ENCODE peak calls at places on chromosome 13, in four cellular contexts. M is neural progenitor cell, P is GM13977, D is transverse colon. L is an unnamed sample.

GRCh38 chr13:104327217-104327616 is 1261.0 kb upstream of the SLC10A2 start:
- DNase-seq in M (no peak), P (no peak), D (no peak), L (no peak)

GRCh38 chr13:36026556-36026955 is 104.6 kb downstream of the DCLK1 start:
- DNase-seq in M (no peak), P (no peak), D (no peak), L (no peak)

GRCh38 chr13:101520672-101521071 is 68.2 kb downstream of the ITGBL1 start:
- DNase-seq in M (peak; percentile 2), P (no peak), D (no peak), L (no peak)

GRCh38 chr13:75226092-75226491 is 255.9 kb downstream of the TBC1D4 start:
- DNase-seq in M (no peak), P (no peak), D (no peak), L (no peak)

GRCh38 chr13:84130739-84131138 is 248.5 kb upstream of the SLITRK1 start:
- DNase-seq in M (no peak), P (no peak), D (no peak), L (no peak)

GRCh38 chr13:40315416-40316064 is 350.9 kb downstream of the FOXO1 start:
- DNase-seq in M (no peak), P (no peak), D (no peak), L (no peak)

GRCh38 chr13:75437582-75438318 is 44.2 kb downstream of the TBC1D4 start:
- DNase-seq in M (peak; percentile 18), P (no peak), D (no peak), L (no peak)

GRCh38 chr13:47175172-47175806 is 278.4 kb upstream of the HTR2A start:
- DNase-seq in M (no peak), P (no peak), D (no peak), L (no peak)

GRCh38 chr13:52112606-52113005 is 16.3 kb downstream of the NEK5 start:
- DNase-seq in M (no peak), P (no peak), D (no peak), L (no peak)

GRCh38 chr13:58680115-58680514 is 1048.6 kb downstream of the PCDH17 start:
- DNase-seq in M (peak; percentile 48), P (no peak), D (no peak), L (no peak)

GRCh38 chr13:78689011-78689410 is 30.1 kb upstream of the OBI1 start:
- DNase-seq in M (peak; percentile 36), P (no peak), D (no peak), L (no peak)

GRCh38 chr13:33057019-33057785 is 41.0 kb downstream of the KL start:
- DNase-seq in M (peak; percentile 52), P (peak; percentile 69), D (no peak), L (peak; percentile 46)

GRCh38 chr13:104740616-104741222 is 1674.5 kb upstream of the SLC10A2 start:
- DNase-seq in M (no peak), P (no peak), D (no peak), L (no peak)

GRCh38 chr13:114118086-114118762 is 14.2 kb downstream of the RASA3 start:
- DNase-seq in M (no peak), P (no peak), D (no peak), L (no peak)

GRCh38 chr13:101757446-101758039 is 305.1 kb downstream of the ITGBL1 start:
- DNase-seq in M (peak; percentile 9), P (peak; percentile 36), D (no peak), L (peak; percentile 22)

GRCh38 chr13:42283574-42283973 is 11.6 kb downstream of the AKAP11 start:
- DNase-seq in M (no peak), P (no peak), D (peak; percentile 13), L (no peak)

GRCh38 chr13:113638806-113639205 is 19.2 kb downstream of the ATP4B start:
- DNase-seq in M (no peak), P (no peak), D (peak; percentile 1), L (no peak)

GRCh38 chr13:52061587-52061986 is 37.1 kb downstream of the UTP14C start:
- DNase-seq in M (no peak), P (no peak), D (no peak), L (no peak)

GRCh38 chr13:37403776-37404497 is 194.6 kb downstream of the POSTN start:
- DNase-seq in M (no peak), P (no peak), D (no peak), L (no peak)

GRCh38 chr13:51587372-51587771 is 3.1 kb downstream of the WDFY2 start:
- DNase-seq in M (no peak), P (no peak), D (no peak), L (no peak)

DNA sequence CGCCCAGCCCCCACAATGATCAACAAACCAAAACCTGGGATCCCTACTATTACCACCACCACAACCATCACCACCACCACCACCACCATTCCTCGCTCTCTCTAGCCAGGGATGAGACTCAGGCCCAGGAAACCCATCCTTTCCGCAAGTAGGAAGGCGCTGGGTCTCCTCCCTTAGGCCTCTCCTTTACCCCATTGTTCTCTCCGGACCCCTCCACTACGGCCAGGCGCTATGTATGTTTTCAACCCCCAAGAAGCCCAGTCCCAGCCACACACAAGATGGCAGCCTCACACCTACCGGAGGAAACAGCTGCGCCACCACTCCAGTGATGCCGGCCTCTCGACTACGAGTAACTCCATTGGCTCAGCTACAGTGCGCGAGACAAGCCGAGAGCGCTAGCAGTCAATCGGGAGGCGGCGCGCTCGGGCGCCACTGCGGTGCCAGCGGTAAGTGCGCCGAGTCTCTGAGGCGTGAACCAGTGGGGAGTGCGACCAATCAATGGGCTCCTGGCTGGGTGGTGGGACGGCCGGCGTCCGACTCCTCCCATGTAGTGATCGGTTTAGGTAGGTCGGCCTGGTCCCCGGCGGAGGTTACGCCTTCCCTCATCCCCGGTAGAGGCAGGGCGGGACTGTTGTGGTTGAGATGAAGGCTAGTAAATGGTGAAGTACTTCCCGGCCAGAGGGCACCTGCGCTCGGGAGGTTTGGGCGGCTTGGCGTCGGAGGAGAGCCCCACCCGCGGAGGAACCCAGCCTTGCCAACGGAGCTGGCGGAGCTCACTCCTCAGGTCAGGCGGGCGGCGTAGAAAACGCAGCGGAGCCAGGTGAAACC is at the start of the genes CAB39L and SETDB2:
- DNase-seq in M (peak; percentile 99), P (peak; percentile 92), D (peak; percentile 99), L (peak; percentile 92)
- TF ChIP-seq CTCF in M (peak; percentile 52), P (peak; percentile 24), D (peak; percentile 76), L (no peak)

GRCh38 chr13:106471957-106472543 is 63.4 kb downstream of the EFNB2 start:
- DNase-seq in M (peak; percentile 78), P (no peak), D (peak; percentile 73), L (no peak)
- TF ChIP-seq CTCF in M (no peak), P (no peak), D (no peak), L (no peak)

GRCh38 chr13:110018009-110018408 is 231.6 kb upstream of the IRS2 start:
- DNase-seq in M (no peak), P (no peak), D (no peak), L (no peak)

GRCh38 chr13:110014719-110015118 is 228.3 kb upstream of the IRS2 start:
- DNase-seq in M (no peak), P (no peak), D (no peak), L (no peak)

GRCh38 chr13:110017379-110017778 is 231.0 kb upstream of the IRS2 start:
- DNase-seq in M (no peak), P (no peak), D (no peak), L (no peak)

GRCh38 chr13:110012102-110012739 is 225.8 kb upstream of the IRS2 start:
- DNase-seq in M (no peak), P (no peak), D (no peak), L (no peak)

DNA sequence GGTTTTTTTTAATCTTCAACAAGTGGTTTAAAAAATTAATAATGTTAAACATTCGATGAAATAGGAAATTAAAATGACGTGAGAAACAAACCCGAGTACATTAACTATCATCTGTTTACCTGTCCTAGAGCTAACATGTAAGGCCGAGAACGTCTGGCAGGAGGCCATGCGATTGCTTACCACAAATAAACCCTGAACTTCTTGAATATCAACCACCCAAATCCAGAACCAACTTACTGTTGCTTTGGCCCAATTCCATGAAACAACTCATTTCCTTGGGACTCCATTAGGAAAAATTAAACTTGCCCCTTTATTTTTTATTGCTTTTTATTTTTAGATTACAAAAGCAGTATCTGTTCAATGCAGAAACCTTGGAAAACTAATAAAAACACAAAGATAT is 228.9 kb upstream of the IRS2 start:
- DNase-seq in M (no peak), P (no peak), D (no peak), L (no peak)
- TF ChIP-seq CTCF in M (no peak), P (no peak), D (no peak), L (no peak)

GRCh38 chr13:64697226-64697625 is 2532.9 kb downstream of the PCDH9 start:
- DNase-seq in M (no peak), P (no peak), D (no peak), L (no peak)
- TF ChIP-seq CTCF in M (no peak), P (no peak), D (no peak), L (no peak)

DNA sequence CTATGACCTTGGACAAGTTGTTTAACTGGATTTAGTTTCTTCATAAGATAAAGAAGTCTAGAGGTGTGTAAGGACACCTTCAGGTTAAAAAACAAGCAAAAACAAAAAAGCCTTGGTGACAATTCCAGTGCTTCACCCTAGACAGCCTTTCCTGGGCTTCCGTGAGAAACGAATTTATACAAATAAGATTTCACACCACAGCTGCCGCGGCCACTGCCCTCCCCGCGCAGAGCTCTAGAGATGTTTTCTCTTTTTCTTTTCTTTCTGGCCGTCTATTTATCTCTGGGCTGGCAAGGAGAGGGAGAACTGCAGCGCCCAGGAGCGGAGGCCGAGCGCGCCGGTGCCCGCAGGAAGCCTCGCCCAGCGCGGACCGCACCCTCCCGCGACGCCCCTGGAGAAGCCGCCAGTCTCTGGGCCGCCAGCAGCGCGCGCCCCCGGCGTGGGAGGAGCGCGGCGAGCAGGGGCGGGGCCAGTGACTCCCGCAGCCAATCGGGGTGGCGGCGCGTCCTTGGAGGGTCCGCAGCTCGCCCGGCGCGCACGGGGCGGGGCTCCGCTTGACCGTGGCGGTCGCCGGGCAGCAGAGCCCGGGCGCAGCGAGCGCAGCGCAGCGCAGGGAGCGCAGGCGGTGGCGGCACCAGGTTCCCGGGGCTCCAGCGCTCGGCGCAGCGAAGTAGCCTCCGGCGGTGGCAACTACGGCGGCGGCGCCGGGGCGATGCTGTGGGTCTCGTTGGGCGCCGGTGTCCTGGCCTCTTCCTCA is 107.0 kb downstream of the RXFP2 start:
- DNase-seq in M (peak; percentile 96), P (peak; percentile 93), D (peak; percentile 83), L (peak; percentile 94)
- TF ChIP-seq CTCF in M (no peak), P (no peak), D (no peak), L (no peak)